ENCODE peak calls at places on chromosome 14, in seven cellular contexts. Y, R, T, S, O, E and F are unnamed samples.
A peak's percentile ranks its signal among the peaks of the same experiment; 100 is the strongest.

GRCh38 chr14:55448146-55448614 is 7.8 kb upstream of the TBPL2 start:
- DNase-seq in Y (peak; percentile 98), R (peak; percentile 97), T (no peak), S (peak; percentile 100), O (peak; percentile 51), E (no peak), F (no peak)

GRCh38 chr14:96225745-96226151 is 21.1 kb downstream of the BDKRB2 start:
- DNase-seq in Y (peak; percentile 63), R (peak; percentile 83), T (no peak), S (no peak), O (peak; percentile 72), E (peak; percentile 87), F (peak; percentile 73)

GRCh38 chr14:99125616-99126431 is 146.2 kb downstream of the BCL11B start:
- DNase-seq in Y (no peak), R (no peak), T (no peak), S (no peak), O (peak; percentile 7), E (no peak), F (no peak)

GRCh38 chr14:75864352-75864751 is 117.4 kb downstream of the TGFB3 start:
- DNase-seq in Y (peak; percentile 93), R (peak; percentile 69), T (no peak), S (no peak), O (no peak), E (no peak), F (no peak)

GRCh38 chr14:86654558-86655184 is 1124.7 kb downstream of the FLRT2 start:
- DNase-seq in Y (peak; percentile 57), R (peak; percentile 3), T (peak; percentile 37), S (peak; percentile 0), O (peak; percentile 51), E (peak; percentile 66), F (peak; percentile 75)

GRCh38 chr14:64539186-64539552 is 1.4 kb upstream of the HSPA2 start:
- DNase-seq in Y (peak; percentile 16), R (peak; percentile 45), T (no peak), S (no peak), O (no peak), E (no peak), F (no peak)

GRCh38 chr14:104698688-104699425 is 9.4 kb downstream of the INF2 start:
- DNase-seq in Y (no peak), R (no peak), T (no peak), S (no peak), O (no peak), E (no peak), F (no peak)

GRCh38 chr14:71231521-71232393 is 324.5 kb downstream of the PCNX1 start:
- DNase-seq in Y (no peak), R (no peak), T (no peak), S (no peak), O (no peak), E (peak; percentile 70), F (no peak)

GRCh38 chr14:33271891-33272290 is 333.2 kb downstream of the NPAS3 start:
- DNase-seq in Y (peak; percentile 17), R (peak; percentile 20), T (no peak), S (no peak), O (no peak), E (no peak), F (no peak)

GRCh38 chr14:55807059-55807499 is 227.1 kb downstream of the KTN1 start:
- DNase-seq in Y (peak; percentile 77), R (peak; percentile 86), T (peak; percentile 72), S (peak; percentile 70), O (peak; percentile 97), E (no peak), F (no peak)

GRCh38 chr14:49467091-49467490 is 119.1 kb downstream of the RPS29 start:
- DNase-seq in Y (no peak), R (no peak), T (no peak), S (no peak), O (no peak), E (no peak), F (no peak)

GRCh38 chr14:61188196-61188595 is 92.9 kb downstream of the TMEM30B start:
- DNase-seq in Y (no peak), R (peak; percentile 39), T (peak; percentile 52), S (no peak), O (no peak), E (peak; percentile 78), F (peak; percentile 26)

GRCh38 chr14:31930493-31931225 is 146.4 kb upstream of the ARHGAP5 start:
- DNase-seq in Y (peak; percentile 86), R (peak; percentile 56), T (no peak), S (no peak), O (no peak), E (no peak), F (no peak)

GRCh38 chr14:104746951-104747481 is 5.9 kb upstream of the SIVA1 start:
- DNase-seq in Y (no peak), R (no peak), T (peak; percentile 81), S (no peak), O (peak; percentile 59), E (no peak), F (no peak)

GRCh38 chr14:65940056-65940735 is 527.7 kb downstream of the FUT8 start:
- DNase-seq in Y (no peak), R (no peak), T (no peak), S (peak; percentile 39), O (no peak), E (peak; percentile 29), F (peak; percentile 30)

GRCh38 chr14:77275855-77276153 is 4.8 kb upstream of the NGB start:
- DNase-seq in Y (no peak), R (no peak), T (no peak), S (no peak), O (no peak), E (no peak), F (no peak)

GRCh38 chr14:38693423-38693822 is 409.6 kb downstream of the SEC23A start:
- DNase-seq in Y (no peak), R (no peak), T (no peak), S (no peak), O (no peak), E (no peak), F (no peak)
- TF ChIP-seq CTCF in Y (no peak), R (no peak), T (no peak), S (peak; percentile 25), O (no peak), E (peak; percentile 50), F (no peak)

DNA sequence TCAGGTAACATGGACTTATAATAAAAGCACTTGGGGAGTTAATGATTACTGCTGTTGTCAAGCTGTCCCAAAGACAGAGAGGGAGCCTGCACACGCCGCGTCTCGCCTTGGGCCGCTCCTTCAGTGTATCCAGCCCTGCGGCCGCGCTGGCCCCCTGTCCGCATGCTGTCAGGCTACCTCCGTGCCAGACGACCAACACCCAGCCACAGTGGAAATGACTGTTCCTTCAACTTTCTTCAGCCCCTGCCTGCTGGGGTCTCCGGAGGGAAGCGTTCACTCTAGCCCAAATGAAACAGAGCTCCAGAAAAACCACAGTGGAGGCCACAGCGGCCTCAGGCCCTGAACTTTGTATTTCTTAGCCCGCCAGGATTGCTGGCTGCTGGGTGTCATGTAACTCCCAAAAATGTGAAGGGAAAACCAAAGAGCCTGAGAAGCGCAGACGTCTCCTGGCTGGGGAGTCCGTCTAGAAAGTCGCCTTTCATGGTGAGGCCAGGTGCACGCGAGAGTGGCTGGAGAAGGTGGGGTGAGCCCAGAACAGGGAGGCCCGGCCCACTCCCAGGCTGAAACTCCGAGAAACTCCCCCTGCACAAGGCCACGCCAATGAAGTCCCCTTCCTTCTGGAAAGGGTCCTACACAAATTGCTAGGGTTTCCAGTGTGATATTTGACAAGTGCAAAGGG is 189.0 kb downstream of the ZFP36L1 start:
- DNase-seq in Y (no peak), R (no peak), T (no peak), S (no peak), O (no peak), E (no peak), F (no peak)
- TF ChIP-seq CTCF in Y (no peak), R (no peak), T (no peak), S (no peak), O (no peak), E (no peak), F (no peak)

GRCh38 chr14:22598896-22599244 is 770 bp downstream of the ABHD4 start:
- DNase-seq in Y (peak; percentile 65), R (peak; percentile 69), T (peak; percentile 49), S (peak; percentile 16), O (peak; percentile 65), E (no peak), F (no peak)

GRCh38 chr14:22597265-22597664 is 835 bp upstream of the ABHD4 start:
- DNase-seq in Y (no peak), R (no peak), T (no peak), S (no peak), O (no peak), E (no peak), F (no peak)

GRCh38 chr14:22599349-22599748 is 1.2 kb downstream of the ABHD4 start:
- DNase-seq in Y (no peak), R (no peak), T (no peak), S (no peak), O (no peak), E (no peak), F (no peak)

GRCh38 chr14:22597771-22598098 is 365 bp upstream of the ABHD4 start:
- DNase-seq in Y (no peak), R (no peak), T (no peak), S (no peak), O (no peak), E (no peak), F (no peak)

GRCh38 chr14:22598099-22598895 is at the start of gene ABHD4:
- DNase-seq in Y (peak; percentile 57), R (peak; percentile 58), T (peak; percentile 80), S (no peak), O (peak; percentile 90), E (peak; percentile 84), F (peak; percentile 85)
- TF ChIP-seq CTCF in Y (no peak), R (no peak), T (no peak), S (no peak), O (no peak), E (no peak), F (no peak)

GRCh38 chr14:53151523-53151866 is 1.6 kb downstream of the DDHD1 start:
- DNase-seq in Y (no peak), R (no peak), T (no peak), S (no peak), O (no peak), E (no peak), F (peak; percentile 6)

GRCh38 chr14:53152627-53152908 is 555 bp downstream of the DDHD1 start:
- DNase-seq in Y (no peak), R (no peak), T (no peak), S (no peak), O (no peak), E (no peak), F (no peak)

GRCh38 chr14:53152909-53153701 is at the start of gene DDHD1:
- DNase-seq in Y (peak; percentile 45), R (peak; percentile 69), T (peak; percentile 68), S (peak; percentile 48), O (peak; percentile 80), E (peak; percentile 85), F (peak; percentile 83)

GRCh38 chr14:53153702-53154112 is 584 bp upstream of the DDHD1 start:
- DNase-seq in Y (no peak), R (no peak), T (no peak), S (no peak), O (no peak), E (no peak), F (no peak)

DNA sequence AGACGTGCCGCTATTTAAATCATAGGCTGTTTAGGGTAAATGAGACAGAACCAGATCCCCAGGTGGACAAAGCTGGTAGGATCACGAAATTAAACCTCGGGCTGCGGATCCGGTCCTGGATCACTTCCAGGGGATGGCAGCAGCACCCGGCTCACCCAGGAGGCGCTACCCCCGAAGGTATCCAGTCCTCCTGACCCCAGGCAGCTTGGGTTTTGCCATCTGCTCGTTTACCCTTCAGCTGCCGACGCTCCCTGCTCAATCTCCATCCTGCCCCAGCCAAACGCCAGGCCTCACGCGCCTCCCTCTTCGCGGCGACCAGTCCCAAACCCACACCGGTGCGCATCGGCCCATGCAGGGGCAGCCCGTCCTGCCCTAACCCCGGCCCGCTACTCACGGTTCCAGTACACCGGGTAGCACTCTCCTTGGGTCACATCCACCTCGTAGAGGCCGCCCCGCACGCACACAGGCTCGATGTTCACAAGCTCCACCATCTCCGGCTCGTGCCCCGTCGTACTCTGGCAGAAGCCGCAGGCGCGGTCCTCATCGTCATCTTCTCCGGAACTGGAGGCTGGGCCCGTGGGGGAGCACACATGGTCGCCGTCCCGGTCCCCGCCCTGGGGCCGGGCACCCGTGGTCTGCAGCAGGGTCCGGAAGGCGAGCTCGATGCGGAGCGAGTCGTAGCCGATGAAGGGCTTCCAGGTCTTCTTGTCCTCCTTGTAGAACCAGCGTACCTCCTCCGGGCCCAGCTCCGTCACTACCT is 1.1 kb downstream of the DDHD1 start:
- DNase-seq in Y (peak; percentile 46), R (peak; percentile 47), T (peak; percentile 61), S (peak; percentile 34), O (peak; percentile 59), E (peak; percentile 41), F (peak; percentile 52)
- TF ChIP-seq CTCF in Y (peak; percentile 22), R (peak; percentile 24), T (peak; percentile 15), S (peak; percentile 34), O (no peak), E (peak; percentile 46), F (no peak)